ENCODE peak calls at places on chromosomes 7 and 10, in nine cellular contexts. One of them, this sample, is unnamed.

GRCh38 chr10:124097883-124098282 is 4.5 kb upstream of the CHST15 start:
- DNase-seq in aorta: no peak
- DNase-seq in IMR-90: no peak
- DNase-seq in lower lobe of right lung: no peak
- DNase-seq in brain microvascular endothelial cell: no peak
- DNase-seq in heart right ventricle: no peak
- DNase-seq in dorsolateral prefrontal cortex: no peak
- DNase-seq in HCT116: no peak
- DNase-seq in A673: no peak
- DNase-seq in this sample: no peak

GRCh38 chr7:78333530-78333929 is 535.0 kb downstream of the PHTF2 start:
- DNase-seq in aorta: no peak
- DNase-seq in IMR-90: no peak
- DNase-seq in lower lobe of right lung: no peak
- DNase-seq in brain microvascular endothelial cell: no peak
- DNase-seq in heart right ventricle: no peak
- DNase-seq in dorsolateral prefrontal cortex: no peak
- DNase-seq in HCT116: no peak
- DNase-seq in A673: no peak
- DNase-seq in this sample: no peak

GRCh38 chr10:79933961-79934360 is 14.9 kb downstream of the SFTPD start:
- DNase-seq in aorta: no peak
- DNase-seq in IMR-90: no peak
- DNase-seq in lower lobe of right lung: no peak
- DNase-seq in brain microvascular endothelial cell: peak
- DNase-seq in heart right ventricle: no peak
- DNase-seq in dorsolateral prefrontal cortex: no peak
- DNase-seq in HCT116: no peak
- DNase-seq in A673: no peak
- DNase-seq in this sample: no peak

GRCh38 chr7:140447841-140448240 is 31.5 kb downstream of the MKRN1 start:
- DNase-seq in aorta: no peak
- DNase-seq in IMR-90: no peak
- DNase-seq in lower lobe of right lung: no peak
- DNase-seq in brain microvascular endothelial cell: no peak
- DNase-seq in heart right ventricle: no peak
- DNase-seq in dorsolateral prefrontal cortex: no peak
- DNase-seq in HCT116: no peak
- DNase-seq in A673: no peak
- DNase-seq in this sample: no peak

GRCh38 chr10:16441106-16441850 is 4.5 kb downstream of the PTER start:
- DNase-seq in aorta: no peak
- DNase-seq in IMR-90: peak
- DNase-seq in lower lobe of right lung: no peak
- DNase-seq in brain microvascular endothelial cell: no peak
- DNase-seq in heart right ventricle: no peak
- DNase-seq in dorsolateral prefrontal cortex: no peak
- DNase-seq in HCT116: no peak
- DNase-seq in A673: no peak
- DNase-seq in this sample: no peak

GRCh38 chr10:27482984-27483956 is 20.8 kb upstream of the RAB18 start:
- DNase-seq in aorta: no peak
- DNase-seq in IMR-90: peak
- DNase-seq in lower lobe of right lung: no peak
- DNase-seq in brain microvascular endothelial cell: peak
- DNase-seq in heart right ventricle: no peak
- DNase-seq in dorsolateral prefrontal cortex: no peak
- DNase-seq in HCT116: no peak
- DNase-seq in A673: peak
- DNase-seq in this sample: no peak

GRCh38 chr7:73618538-73618937 is 5.8 kb downstream of the MLXIPL start:
- DNase-seq in aorta: no peak
- DNase-seq in IMR-90: no peak
- DNase-seq in lower lobe of right lung: no peak
- DNase-seq in brain microvascular endothelial cell: no peak
- DNase-seq in heart right ventricle: no peak
- DNase-seq in dorsolateral prefrontal cortex: no peak
- DNase-seq in HCT116: no peak
- DNase-seq in A673: no peak
- DNase-seq in this sample: no peak

GRCh38 chr10:130772676-130773075 is 538.8 kb downstream of the TCERG1L start:
- DNase-seq in aorta: no peak
- DNase-seq in IMR-90: no peak
- DNase-seq in lower lobe of right lung: no peak
- DNase-seq in brain microvascular endothelial cell: no peak
- DNase-seq in heart right ventricle: no peak
- DNase-seq in dorsolateral prefrontal cortex: no peak
- DNase-seq in HCT116: no peak
- DNase-seq in A673: no peak
- DNase-seq in this sample: no peak

GRCh38 chr10:88582806-88583583 is at the start of gene RNLS:
- DNase-seq in aorta: peak
- DNase-seq in IMR-90: peak
- DNase-seq in lower lobe of right lung: peak
- DNase-seq in brain microvascular endothelial cell: peak
- DNase-seq in heart right ventricle: peak
- DNase-seq in dorsolateral prefrontal cortex: peak
- DNase-seq in HCT116: no peak
- DNase-seq in A673: peak
- DNase-seq in this sample: peak

GRCh38 chr10:45379891-45380540 is 6.0 kb downstream of the ALOX5 start:
- DNase-seq in aorta: peak
- DNase-seq in IMR-90: no peak
- DNase-seq in lower lobe of right lung: peak
- DNase-seq in brain microvascular endothelial cell: no peak
- DNase-seq in heart right ventricle: peak
- DNase-seq in dorsolateral prefrontal cortex: no peak
- DNase-seq in HCT116: no peak
- DNase-seq in A673: no peak
- DNase-seq in this sample: no peak

GRCh38 chr10:90856261-90856660 is 1.6 kb downstream of the HTR7 start:
- DNase-seq in aorta: no peak
- DNase-seq in IMR-90: no peak
- DNase-seq in lower lobe of right lung: no peak
- DNase-seq in brain microvascular endothelial cell: no peak
- DNase-seq in heart right ventricle: no peak
- DNase-seq in dorsolateral prefrontal cortex: no peak
- DNase-seq in HCT116: no peak
- DNase-seq in A673: no peak
- DNase-seq in this sample: no peak

GRCh38 chr7:151700621-151701185 is 176.2 kb downstream of the PRKAG2 start:
- DNase-seq in aorta: no peak
- DNase-seq in IMR-90: peak
- DNase-seq in lower lobe of right lung: peak
- DNase-seq in brain microvascular endothelial cell: peak
- DNase-seq in heart right ventricle: no peak
- DNase-seq in dorsolateral prefrontal cortex: no peak
- DNase-seq in HCT116: no peak
- DNase-seq in A673: no peak
- DNase-seq in this sample: no peak

GRCh38 chr10:49412571-49412970 is 16.7 kb upstream of the DRGX start:
- DNase-seq in aorta: no peak
- DNase-seq in IMR-90: no peak
- DNase-seq in lower lobe of right lung: no peak
- DNase-seq in brain microvascular endothelial cell: no peak
- DNase-seq in heart right ventricle: no peak
- DNase-seq in dorsolateral prefrontal cortex: no peak
- DNase-seq in HCT116: no peak
- DNase-seq in A673: no peak
- DNase-seq in this sample: no peak

GRCh38 chr7:157576415-157576814 is 239.6 kb downstream of the DNAJB6 start:
- DNase-seq in aorta: no peak
- DNase-seq in IMR-90: no peak
- DNase-seq in lower lobe of right lung: peak
- DNase-seq in brain microvascular endothelial cell: no peak
- DNase-seq in heart right ventricle: no peak
- DNase-seq in dorsolateral prefrontal cortex: no peak
- DNase-seq in HCT116: no peak
- DNase-seq in A673: no peak
- DNase-seq in this sample: no peak

GRCh38 chr10:29394321-29394932 is 105.6 kb downstream of the LYZL1 start:
- DNase-seq in aorta: no peak
- DNase-seq in IMR-90: no peak
- DNase-seq in lower lobe of right lung: no peak
- DNase-seq in brain microvascular endothelial cell: no peak
- DNase-seq in heart right ventricle: no peak
- DNase-seq in dorsolateral prefrontal cortex: no peak
- DNase-seq in HCT116: no peak
- DNase-seq in A673: no peak
- DNase-seq in this sample: no peak

GRCh38 chr10:102643346-102644065 is 773 bp upstream of the TRIM8 start:
- DNase-seq in aorta: peak
- DNase-seq in IMR-90: peak
- DNase-seq in lower lobe of right lung: peak
- DNase-seq in brain microvascular endothelial cell: peak
- DNase-seq in heart right ventricle: peak
- DNase-seq in dorsolateral prefrontal cortex: peak
- DNase-seq in HCT116: peak
- DNase-seq in A673: peak
- DNase-seq in this sample: no peak

GRCh38 chr7:33640732-33641131 is 264.6 kb upstream of the BMPER start:
- DNase-seq in aorta: no peak
- DNase-seq in IMR-90: peak
- DNase-seq in lower lobe of right lung: no peak
- DNase-seq in brain microvascular endothelial cell: no peak
- DNase-seq in heart right ventricle: no peak
- DNase-seq in dorsolateral prefrontal cortex: no peak
- DNase-seq in HCT116: no peak
- DNase-seq in A673: peak
- DNase-seq in this sample: no peak

GRCh38 chr10:68406815-68407585 is at the start of gene RUFY2:
- DNase-seq in aorta: peak
- DNase-seq in IMR-90: peak
- DNase-seq in lower lobe of right lung: peak
- DNase-seq in brain microvascular endothelial cell: peak
- DNase-seq in heart right ventricle: peak
- DNase-seq in dorsolateral prefrontal cortex: peak
- DNase-seq in HCT116: peak
- DNase-seq in A673: peak
- DNase-seq in this sample: peak

GRCh38 chr10:94066411-94066810 is 72.7 kb downstream of the PLCE1 start:
- DNase-seq in aorta: no peak
- DNase-seq in IMR-90: peak
- DNase-seq in lower lobe of right lung: no peak
- DNase-seq in brain microvascular endothelial cell: peak
- DNase-seq in heart right ventricle: no peak
- DNase-seq in dorsolateral prefrontal cortex: no peak
- DNase-seq in HCT116: no peak
- DNase-seq in A673: peak
- DNase-seq in this sample: no peak

DNA sequence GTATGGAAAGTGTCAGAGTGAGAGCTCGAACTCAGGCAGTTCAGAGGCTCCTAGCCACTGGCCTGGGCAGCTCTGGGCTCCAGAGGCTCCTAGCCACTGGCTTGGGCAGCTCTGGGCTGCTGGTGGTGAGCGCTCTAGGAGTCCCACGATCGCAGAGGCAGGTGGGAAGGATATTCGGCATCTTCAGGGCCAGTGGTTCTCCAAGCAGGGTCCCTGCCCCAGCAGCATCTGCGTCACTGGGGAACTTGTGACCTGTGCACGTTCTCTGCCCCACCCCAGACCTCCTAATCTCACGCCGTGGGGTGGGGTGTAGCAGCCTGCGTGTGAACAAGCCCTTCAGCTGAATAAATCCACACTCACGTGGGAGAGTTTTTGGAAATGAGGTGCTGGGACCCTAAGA is 25.2 kb upstream of the BTBD16 start:
- DNase-seq in aorta: no peak
- DNase-seq in IMR-90: no peak
- DNase-seq in lower lobe of right lung: no peak
- DNase-seq in brain microvascular endothelial cell: no peak
- DNase-seq in heart right ventricle: no peak
- DNase-seq in dorsolateral prefrontal cortex: no peak
- DNase-seq in HCT116: no peak
- DNase-seq in A673: no peak
- DNase-seq in this sample: no peak
- H3K27ac ChIP-seq in aorta: no peak
- H3K27ac ChIP-seq in IMR-90: no peak
- H3K27ac ChIP-seq in lower lobe of right lung: no peak
- H3K27ac ChIP-seq in brain microvascular endothelial cell: no peak
- H3K27ac ChIP-seq in heart right ventricle: no peak
- H3K27ac ChIP-seq in dorsolateral prefrontal cortex: no peak
- H3K27ac ChIP-seq in HCT116: no peak
- H3K27ac ChIP-seq in A673: no peak
- H3K27ac ChIP-seq in this sample: peak

DNA sequence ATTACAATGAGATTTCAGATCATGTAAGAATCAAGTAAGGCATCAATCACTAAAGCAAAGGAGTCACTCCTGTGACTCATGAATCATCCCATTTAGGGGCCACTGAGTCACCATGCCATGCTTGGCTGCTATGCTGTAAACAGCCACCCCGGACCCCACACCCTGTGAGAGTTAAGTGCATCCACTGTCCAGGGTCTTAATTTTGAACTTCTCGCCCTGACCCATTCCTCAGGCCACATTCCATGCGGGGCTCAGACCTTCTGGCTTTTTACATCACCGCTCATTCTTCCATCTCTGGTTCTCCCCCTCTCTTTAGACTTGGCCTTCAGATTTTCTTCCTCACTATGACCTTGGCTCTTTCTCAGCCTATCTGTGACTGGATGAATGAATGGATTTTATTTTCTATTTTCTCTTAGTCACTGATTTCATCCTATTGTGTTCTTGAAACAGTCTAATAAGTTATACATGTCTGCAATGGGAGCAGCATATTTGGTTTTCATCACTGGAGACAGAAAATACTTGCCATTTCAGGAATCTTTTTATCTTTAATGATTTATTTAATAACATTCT is 239.7 kb downstream of the SKIDA1 start:
- DNase-seq in aorta: no peak
- DNase-seq in IMR-90: peak
- DNase-seq in lower lobe of right lung: no peak
- DNase-seq in brain microvascular endothelial cell: peak
- DNase-seq in heart right ventricle: no peak
- DNase-seq in dorsolateral prefrontal cortex: no peak
- DNase-seq in HCT116: peak
- DNase-seq in A673: no peak
- DNase-seq in this sample: no peak
- H3K27ac ChIP-seq in aorta: no peak
- H3K27ac ChIP-seq in IMR-90: no peak
- H3K27ac ChIP-seq in lower lobe of right lung: no peak
- H3K27ac ChIP-seq in brain microvascular endothelial cell: no peak
- H3K27ac ChIP-seq in heart right ventricle: no peak
- H3K27ac ChIP-seq in dorsolateral prefrontal cortex: no peak
- H3K27ac ChIP-seq in HCT116: no peak
- H3K27ac ChIP-seq in A673: no peak
- H3K27ac ChIP-seq in this sample: no peak

GRCh38 chr10:22379059-22379458 is 33.8 kb downstream of the SPAG6 start:
- DNase-seq in aorta: no peak
- DNase-seq in IMR-90: no peak
- DNase-seq in lower lobe of right lung: no peak
- DNase-seq in brain microvascular endothelial cell: no peak
- DNase-seq in heart right ventricle: no peak
- DNase-seq in dorsolateral prefrontal cortex: no peak
- DNase-seq in HCT116: no peak
- DNase-seq in A673: no peak
- DNase-seq in this sample: no peak
- H3K27ac ChIP-seq in aorta: no peak
- H3K27ac ChIP-seq in IMR-90: no peak
- H3K27ac ChIP-seq in lower lobe of right lung: no peak
- H3K27ac ChIP-seq in brain microvascular endothelial cell: no peak
- H3K27ac ChIP-seq in heart right ventricle: no peak
- H3K27ac ChIP-seq in dorsolateral prefrontal cortex: no peak
- H3K27ac ChIP-seq in HCT116: no peak
- H3K27ac ChIP-seq in A673: no peak
- H3K27ac ChIP-seq in this sample: no peak

GRCh38 chr10:6275022-6275997 is 72.6 kb downstream of the PFKFB3 start:
- DNase-seq in aorta: peak
- DNase-seq in IMR-90: peak
- DNase-seq in lower lobe of right lung: peak
- DNase-seq in brain microvascular endothelial cell: peak
- DNase-seq in heart right ventricle: peak
- DNase-seq in dorsolateral prefrontal cortex: peak
- DNase-seq in HCT116: peak
- DNase-seq in A673: peak
- DNase-seq in this sample: peak
- H3K27ac ChIP-seq in aorta: peak
- H3K27ac ChIP-seq in IMR-90: peak
- H3K27ac ChIP-seq in lower lobe of right lung: peak
- H3K27ac ChIP-seq in brain microvascular endothelial cell: peak
- H3K27ac ChIP-seq in heart right ventricle: peak
- H3K27ac ChIP-seq in dorsolateral prefrontal cortex: peak
- H3K27ac ChIP-seq in HCT116: peak
- H3K27ac ChIP-seq in A673: no peak
- H3K27ac ChIP-seq in this sample: peak

This sample was measured in tibial nerve.